ENCODE peak calls at places on chromosomes 4 and X, in five cellular contexts. S is body of pancreas, O is transverse colon, P is IMR-90, J is PC-3. N is an unnamed sample. For H3K4me1, the result is how much of the 10 kb centered on the place peaks cover.

GRCh38 chrX:110210417-110211139 is 107.3 kb downstream of the AMMECR1 start:
- DNase-seq in J (peak), O (no peak), P (peak), S (no peak), N (no peak)

GRCh38 chr4:40292313-40292759 is 42.8 kb upstream of the CHRNA9 start:
- DNase-seq in O (no peak), S (no peak), J (peak), P (peak), N (no peak)

GRCh38 chrX:106917830-106918500 is 2.2 kb upstream of the CLDN2 start:
- DNase-seq in J (peak), P (peak), S (peak), O (no peak), N (no peak)

GRCh38 chr4:122960298-122960985 is 38.0 kb upstream of the NUDT6 start:
- DNase-seq in P (peak), S (no peak), J (no peak), O (no peak), N (no peak)

GRCh38 chr4:27973056-27973455 is 1112.4 kb downstream of the STIM2 start:
- DNase-seq in O (no peak), S (no peak), J (no peak), P (no peak), N (no peak)

GRCh38 chr4:34181311-34181808 is 2063.0 kb downstream of the ARAP2 start:
- DNase-seq in P (peak), O (no peak), S (no peak), J (peak), N (no peak)

GRCh38 chr4:37953620-37954325 is 6.4 kb upstream of the PTTG2 start:
- DNase-seq in S (no peak), O (no peak), J (peak), P (peak), N (no peak)

GRCh38 chrX:51891245-51891644 is 2.2 kb upstream of the MAGED1 start:
- DNase-seq in O (no peak), P (no peak), J (no peak), S (no peak), N (no peak)

GRCh38 chr4:58849026-58849425 is 1738.8 kb upstream of the IGFBP7 start:
- DNase-seq in O (no peak), J (peak), S (no peak), P (no peak), N (no peak)

GRCh38 chr4:169250796-169251195 is 20.0 kb downstream of the SH3RF1 start:
- DNase-seq in J (no peak), S (no peak), P (no peak), O (no peak), N (no peak)
- H3K4me1 ChIP-seq in J (half or more), S (half or more), P (under half), O (half or more), N (under half)

GRCh38 chr4:104878936-104879335 is 267.7 kb upstream of the TET2 start:
- DNase-seq in J (no peak), O (no peak), S (no peak), P (no peak), N (no peak)
- H3K27ac ChIP-seq in J (no peak), O (no peak), S (no peak), P (no peak), N (no peak)

GRCh38 chr4:114807357-114807756 is 208.8 kb downstream of the UGT8 start:
- DNase-seq in J (no peak), S (no peak), P (no peak), O (no peak), N (no peak)

GRCh38 chr4:114811564-114812360 is 213.2 kb downstream of the UGT8 start:
- DNase-seq in S (no peak), O (no peak), J (no peak), P (no peak), N (no peak)

GRCh38 chr4:114807759-114808404 is 209.3 kb downstream of the UGT8 start:
- DNase-seq in O (no peak), S (peak), J (peak), P (peak), N (no peak)
- TF ChIP-seq CTCF in O (peak), S (peak), J (peak), P (peak), N (peak)

GRCh38 chr4:89904524-89904923 is 9.9 kb downstream of the MMRN1 start:
- DNase-seq in S (no peak), J (no peak), P (no peak), O (no peak), N (no peak)
- H3K4me1 ChIP-seq in S (under half), J (under half), P (under half), O (under half), N (under half)

DNA sequence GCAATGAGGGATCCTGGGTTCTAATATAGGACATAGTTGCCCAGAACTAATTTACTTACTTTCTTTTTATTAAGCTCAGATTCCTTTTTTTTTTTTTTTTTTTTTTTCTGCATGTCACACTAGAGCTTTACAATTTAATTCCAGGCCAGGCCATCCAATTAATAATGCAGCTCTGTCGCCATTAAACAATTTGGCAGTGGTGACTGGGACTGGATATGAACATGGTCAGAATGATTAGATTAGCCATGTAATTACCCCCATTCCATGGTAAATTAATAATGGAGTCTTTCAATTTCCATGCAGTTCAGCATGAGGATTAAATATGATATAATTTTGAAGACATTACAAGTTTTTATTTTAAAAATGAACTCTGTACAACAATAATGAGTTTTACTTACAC is 226.9 kb upstream of the ANXA3 start:
- DNase-seq in O (no peak), J (no peak), S (no peak), P (no peak), N (no peak)
- H3K27ac ChIP-seq in O (no peak), J (no peak), S (no peak), P (no peak), N (no peak)

GRCh38 chrX:29617276-29617675 is 598.1 kb upstream of the MAGEB2 start:
- DNase-seq in P (peak), S (no peak), O (no peak), J (peak), N (no peak)

GRCh38 chrX:29617725-29618124 is 597.6 kb upstream of the MAGEB2 start:
- DNase-seq in O (no peak), P (no peak), J (peak), S (no peak), N (no peak)
- TF ChIP-seq CTCF in O (no peak), P (peak), J (peak), S (no peak), N (peak)

GRCh38 chr4:140096921-140097320 is 57.1 kb downstream of the MAML3 start:
- DNase-seq in O (no peak), S (no peak), P (peak), J (no peak), N (no peak)
- H3K4me1 ChIP-seq in O (half or more), S (half or more), P (under half), J (half or more), N (under half)

GRCh38 chr4:7753271-7753670 is 186.4 kb downstream of the AFAP1 start:
- DNase-seq in J (peak), S (peak), O (no peak), P (no peak), N (no peak)
- H3K27ac ChIP-seq in J (peak), S (no peak), O (no peak), P (no peak), N (no peak)

DNA sequence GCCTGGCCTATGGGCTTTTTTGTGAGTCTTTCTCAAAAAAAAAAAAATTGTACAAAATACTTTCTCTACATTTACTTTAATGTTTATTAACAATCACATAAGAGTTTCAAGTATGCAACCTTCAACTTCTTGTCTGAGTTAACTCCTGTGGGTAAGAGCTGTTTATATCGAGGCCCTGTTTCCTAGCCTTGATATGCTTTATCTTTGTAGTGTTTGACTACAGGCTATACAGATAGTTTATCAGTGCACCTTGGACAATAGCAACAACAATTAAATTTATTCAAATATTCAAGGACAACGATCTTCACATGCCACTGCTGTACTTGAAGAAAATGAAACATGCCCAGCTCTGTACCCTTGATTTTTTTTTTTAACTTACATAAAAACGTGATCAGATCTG is 178.4 kb downstream of the ARHGAP10 start:
- DNase-seq in S (no peak), J (no peak), O (no peak), P (peak), N (no peak)
- TF ChIP-seq CTCF in S (no peak), J (no peak), O (no peak), P (no peak), N (no peak)

GRCh38 chr4:140047781-140048180 is 106.2 kb downstream of the MAML3 start:
- DNase-seq in J (no peak), S (no peak), P (no peak), O (no peak), N (no peak)

GRCh38 chr4:140048419-140049022 is 105.5 kb downstream of the MAML3 start:
- DNase-seq in S (no peak), J (peak), P (no peak), O (no peak), N (no peak)

GRCh38 chr4:140046037-140046436 is 107.9 kb downstream of the MAML3 start:
- DNase-seq in J (no peak), S (no peak), O (no peak), P (no peak), N (no peak)

GRCh38 chr4:140046573-140046972 is 107.4 kb downstream of the MAML3 start:
- DNase-seq in P (no peak), J (peak), S (no peak), O (no peak), N (no peak)

DNA sequence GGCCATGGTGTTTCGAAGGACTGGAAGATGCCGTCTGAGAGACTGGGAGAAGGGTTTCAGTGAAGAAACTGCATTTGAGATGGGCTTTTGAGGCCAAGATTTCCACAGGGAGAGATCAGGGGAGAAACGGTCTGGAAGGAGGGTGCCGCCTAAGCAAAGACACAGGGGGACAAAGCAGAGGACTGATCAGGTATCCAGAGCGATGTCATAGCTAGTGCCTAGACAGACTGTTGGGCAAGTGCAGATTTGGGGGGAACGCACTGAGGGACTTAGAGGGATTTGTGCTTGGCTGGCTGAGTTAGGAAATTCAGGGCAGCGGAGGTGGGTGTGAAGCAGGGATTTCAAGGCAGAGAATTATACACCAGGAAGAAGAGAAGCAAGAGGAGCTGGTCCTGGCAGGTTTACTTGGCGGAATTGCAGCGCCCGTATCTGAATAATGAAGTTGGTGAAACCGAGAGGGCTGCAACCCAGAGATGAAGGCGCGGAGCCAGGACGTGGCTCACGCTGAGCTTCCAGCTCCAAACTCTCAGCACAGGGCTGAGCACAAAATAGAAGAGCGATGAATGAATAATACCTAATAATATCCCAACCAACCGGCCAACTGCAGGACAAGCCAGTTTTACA is 106.9 kb downstream of the MAML3 start:
- DNase-seq in P (no peak), S (peak), J (peak), O (no peak), N (peak)
- H3K4me1 ChIP-seq in P (under half), S (under half), J (under half), O (under half), N (under half)